ENCODE peak calls at places on chromosome 9, in nine cellular contexts. C, T, W, I, G, A, S, M and E are unnamed samples. For H3K4me1, the result is how much of the 10 kb centered on the place peaks cover.

GRCh38 chr9:133371261-133371711 is 4.6 kb downstream of the SURF4 start:
- DNase-seq in A (no peak), C (no peak), G (no peak), T (no peak), S (no peak), W (no peak), I (no peak), M (no peak), E (peak)

GRCh38 chr9:115941561-115942315 is 211.9 kb upstream of the PAPPA start:
- DNase-seq in M (no peak), I (no peak), T (no peak), W (no peak), G (no peak), A (no peak), S (peak), C (peak), E (no peak)

GRCh38 chr9:22129134-22129533 is 120.0 kb upstream of the CDKN2B start:
- DNase-seq in G (no peak), A (no peak), W (no peak), S (no peak), C (no peak), M (no peak), T (no peak), I (no peak), E (no peak)

GRCh38 chr9:34442770-34443169 is 15.6 kb downstream of the FAM219A start:
- DNase-seq in M (no peak), I (no peak), A (no peak), C (no peak), S (no peak), W (no peak), T (no peak), G (no peak), E (no peak)

GRCh38 chr9:6501526-6502210 is 88.7 kb downstream of the UHRF2 start:
- DNase-seq in G (no peak), A (no peak), I (no peak), S (no peak), T (no peak), M (no peak), C (no peak), W (no peak), E (no peak)

GRCh38 chr9:109401169-109401989 is 80.5 kb upstream of the EPB41L4B start:
- DNase-seq in A (no peak), G (peak), W (no peak), S (peak), C (peak), M (no peak), T (no peak), I (peak), E (peak)

GRCh38 chr9:573551-574410 is 267.7 kb upstream of the DMRT1 start:
- DNase-seq in G (peak), I (no peak), W (no peak), M (no peak), S (no peak), A (no peak), T (no peak), C (no peak), E (no peak)

GRCh38 chr9:121956808-121957207 is 136.3 kb downstream of the TTLL11 start:
- DNase-seq in C (no peak), M (no peak), T (no peak), S (no peak), G (no peak), A (no peak), W (no peak), I (no peak), E (no peak)

GRCh38 chr9:126700903-126701819 is 87.4 kb downstream of the LMX1B start:
- DNase-seq in S (no peak), M (peak), T (peak), I (no peak), W (no peak), C (no peak), G (no peak), A (peak), E (no peak)

GRCh38 chr9:76027426-76027825 is 137.0 kb downstream of the PCSK5 start:
- DNase-seq in W (no peak), C (no peak), I (no peak), S (peak), T (no peak), A (no peak), M (no peak), G (no peak), E (no peak)

GRCh38 chr9:23587903-23588302 is 238.1 kb downstream of the ELAVL2 start:
- DNase-seq in T (no peak), I (no peak), C (no peak), G (no peak), S (no peak), M (no peak), W (no peak), A (no peak), E (no peak)

GRCh38 chr9:120642129-120642528 is 62.2 kb upstream of the CDK5RAP2 start:
- DNase-seq in W (no peak), M (no peak), A (no peak), C (no peak), I (no peak), G (no peak), T (no peak), S (no peak), E (no peak)

GRCh38 chr9:135521608-135522095 is 412 bp downstream of the LCN1 start:
- DNase-seq in A (no peak), G (no peak), C (no peak), I (no peak), T (peak), S (no peak), M (no peak), W (no peak), E (no peak)

GRCh38 chr9:113538646-113539430 is 75.3 kb downstream of the RGS3 start:
- DNase-seq in T (peak), W (no peak), I (no peak), S (no peak), A (no peak), C (no peak), G (no peak), M (peak), E (peak)

GRCh38 chr9:100411472-100412270 is 15.3 kb upstream of the MSANTD3 start:
- DNase-seq in T (peak), W (peak), A (peak), S (peak), G (peak), M (peak), C (peak), I (no peak), E (peak)

GRCh38 chr9:20744046-20744630 is 60.1 kb downstream of the FOCAD start:
- DNase-seq in T (no peak), S (no peak), W (no peak), G (no peak), M (no peak), A (no peak), I (no peak), C (peak), E (no peak)

GRCh38 chr9:20740304-20740703 is 56.2 kb downstream of the FOCAD start:
- DNase-seq in A (no peak), T (no peak), S (no peak), G (no peak), I (no peak), C (no peak), M (no peak), W (no peak), E (no peak)

GRCh38 chr9:20740929-20741582 is 57.0 kb downstream of the FOCAD start:
- DNase-seq in M (no peak), T (no peak), G (no peak), A (no peak), C (no peak), W (no peak), S (no peak), I (no peak), E (no peak)
- H3K4me1 ChIP-seq in M (under half), T (under half), G (under half), A (under half), C (under half), W (under half), S (under half), I (under half), E (under half)

DNA sequence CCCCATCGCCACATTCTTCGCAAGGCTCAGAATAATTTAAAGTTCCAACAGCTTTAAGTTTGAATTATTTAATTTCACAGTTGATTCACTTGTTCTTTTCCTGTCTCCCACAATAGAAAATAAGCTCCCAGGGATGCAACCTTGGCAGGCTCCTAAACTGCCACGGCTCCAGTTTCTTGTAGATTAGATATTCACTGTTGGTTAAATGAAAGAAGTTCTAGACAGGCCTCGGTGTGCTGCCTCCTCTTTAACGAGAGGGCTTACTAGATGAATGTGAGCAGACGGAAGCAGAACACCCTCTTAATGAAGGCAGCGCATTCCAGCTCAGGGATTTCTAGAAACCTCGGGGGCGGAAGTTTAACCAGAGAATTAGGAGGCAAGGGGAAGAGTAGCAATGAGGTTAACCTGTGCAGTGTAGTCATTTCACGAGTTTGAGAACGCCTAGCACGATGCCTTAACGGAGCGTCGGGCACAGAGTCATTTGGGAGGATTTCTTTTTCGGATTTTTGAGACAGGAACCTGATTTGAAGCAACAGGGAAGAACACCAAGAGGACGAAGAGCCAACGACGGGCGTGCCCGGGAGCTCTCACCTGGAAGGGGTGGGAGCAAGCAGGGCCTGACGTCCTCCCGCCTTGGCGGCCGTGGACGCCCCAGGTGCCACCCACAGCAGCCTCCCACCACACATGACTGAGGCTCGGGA is 637 bp upstream of the SMC5 start:
- DNase-seq in W (no peak), A (peak), S (peak), I (peak), M (no peak), T (peak), C (peak), G (peak), E (peak)
- H3K4me3 ChIP-seq in W (peak), A (peak), S (peak), I (peak), M (peak), T (peak), C (peak), G (peak), E (peak)

GRCh38 chr9:2128611-2129010 is 113.5 kb downstream of the SMARCA2 start:
- DNase-seq in I (no peak), M (no peak), G (no peak), A (no peak), T (no peak), W (no peak), C (no peak), S (no peak), E (no peak)
- H3K4me1 ChIP-seq in I (under half), M (under half), G (under half), A (under half), T (half or more), W (under half), C (under half), S (under half), E (under half)

DNA sequence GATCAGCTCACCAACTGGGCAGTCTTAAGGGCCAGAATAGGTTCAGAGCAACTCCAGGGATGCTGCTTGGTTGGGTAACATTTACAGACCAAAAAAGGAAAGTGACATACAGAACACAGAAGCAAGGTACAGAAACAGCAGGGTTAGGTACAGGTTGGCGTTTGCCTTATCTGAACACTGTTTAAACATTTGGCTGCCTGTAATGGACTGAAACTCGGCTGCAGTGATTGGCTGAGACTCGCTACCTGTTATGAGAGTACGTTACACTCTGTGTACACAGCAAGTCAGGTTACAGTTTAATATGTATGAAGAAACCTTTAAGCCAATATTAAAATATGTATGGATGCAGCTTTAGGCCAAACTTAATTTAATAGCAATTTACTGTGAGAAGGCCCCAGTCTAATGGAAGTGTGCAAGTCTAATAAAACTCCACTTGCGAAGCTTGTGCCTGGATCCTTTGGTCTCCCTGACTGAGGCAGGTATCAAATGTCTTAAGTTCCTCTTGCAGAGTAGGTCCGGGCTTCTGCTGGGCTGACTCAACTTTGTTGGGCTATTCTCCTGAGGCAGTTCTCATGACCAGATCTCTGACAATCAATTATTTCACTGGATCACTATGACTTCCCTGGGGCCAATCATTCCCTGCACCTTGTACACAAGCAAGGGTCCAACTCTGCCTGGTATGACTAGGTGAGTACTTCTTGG is 204.9 kb downstream of the ZNF462 start:
- DNase-seq in S (no peak), I (no peak), A (no peak), G (no peak), W (no peak), M (no peak), C (no peak), T (no peak), E (peak)
- H3K4me3 ChIP-seq in S (no peak), I (no peak), A (no peak), G (no peak), W (no peak), M (no peak), C (no peak), T (no peak), E (no peak)

GRCh38 chr9:136536721-136537241 is 9.1 kb downstream of the NOTCH1 start:
- DNase-seq in A (no peak), I (no peak), W (no peak), T (no peak), C (no peak), S (no peak), G (no peak), M (no peak), E (no peak)
- H3K4me1 ChIP-seq in A (half or more), I (under half), W (under half), T (half or more), C (under half), S (half or more), G (under half), M (under half), E (half or more)